ENCODE peak calls at places on chromosomes 16 and 17, in seven cellular contexts. One of them, this sample, is unnamed.

GRCh38 chr16:4521971-4522623 is 16.5 kb downstream of the CDIP1 start:
- DNase-seq in HCT116: no peak
- DNase-seq in mammary epithelial cell: no peak
- DNase-seq in PC-3: no peak
- DNase-seq in DND-41: no peak
- DNase-seq in H1: no peak
- DNase-seq in endothelial cell of umbilical vein: no peak
- DNase-seq in this sample: no peak

GRCh38 chr17:65332375-65332774 is 195.2 kb downstream of the RGS9 start:
- DNase-seq in endothelial cell of umbilical vein: no peak
- DNase-seq in H1: no peak
- DNase-seq in HCT116: peak; percentile 50
- DNase-seq in DND-41: no peak
- DNase-seq in PC-3: peak; percentile 71
- DNase-seq in mammary epithelial cell: peak; percentile 57
- DNase-seq in this sample: no peak

GRCh38 chr16:76910931-76911330 is 280.1 kb upstream of the MON1B start:
- DNase-seq in mammary epithelial cell: peak; percentile 66
- DNase-seq in endothelial cell of umbilical vein: no peak
- DNase-seq in PC-3: peak; percentile 33
- DNase-seq in DND-41: no peak
- DNase-seq in H1: no peak
- DNase-seq in HCT116: no peak
- DNase-seq in this sample: no peak

GRCh38 chr17:32161506-32162365 is 19.4 kb downstream of the RHOT1 start:
- DNase-seq in H1: no peak
- DNase-seq in HCT116: no peak
- DNase-seq in DND-41: no peak
- DNase-seq in mammary epithelial cell: peak; percentile 83
- DNase-seq in PC-3: peak; percentile 59
- DNase-seq in endothelial cell of umbilical vein: peak; percentile 34
- DNase-seq in this sample: no peak

GRCh38 chr17:2564876-2565275 is 28.6 kb upstream of the PAFAH1B1 start:
- DNase-seq in H1: no peak
- DNase-seq in PC-3: peak; percentile 69
- DNase-seq in HCT116: peak; percentile 21
- DNase-seq in mammary epithelial cell: peak; percentile 82
- DNase-seq in endothelial cell of umbilical vein: no peak
- DNase-seq in DND-41: no peak
- DNase-seq in this sample: no peak

GRCh38 chr17:50199651-50200446 is 1.6 kb downstream of the COL1A1 start:
- DNase-seq in HCT116: peak; percentile 96
- DNase-seq in DND-41: peak; percentile 84
- DNase-seq in mammary epithelial cell: peak; percentile 93
- DNase-seq in PC-3: peak; percentile 96
- DNase-seq in H1: no peak
- DNase-seq in endothelial cell of umbilical vein: peak; percentile 62
- DNase-seq in this sample: peak; percentile 76

GRCh38 chr16:86951831-86952598 is 365.2 kb downstream of the C16orf95 start:
- DNase-seq in PC-3: peak; percentile 93
- DNase-seq in mammary epithelial cell: peak; percentile 92
- DNase-seq in H1: no peak
- DNase-seq in endothelial cell of umbilical vein: peak; percentile 68
- DNase-seq in HCT116: peak; percentile 36
- DNase-seq in DND-41: no peak
- DNase-seq in this sample: no peak

GRCh38 chr17:8707591-8708453 is 36.8 kb downstream of the CCDC42 start:
- DNase-seq in DND-41: no peak
- DNase-seq in mammary epithelial cell: no peak
- DNase-seq in HCT116: no peak
- DNase-seq in PC-3: peak; percentile 2
- DNase-seq in endothelial cell of umbilical vein: no peak
- DNase-seq in H1: no peak
- DNase-seq in this sample: no peak

GRCh38 chr16:4962716-4963115 is 4.6 kb downstream of the SEC14L5 start:
- DNase-seq in H1: no peak
- DNase-seq in PC-3: no peak
- DNase-seq in HCT116: no peak
- DNase-seq in DND-41: no peak
- DNase-seq in endothelial cell of umbilical vein: no peak
- DNase-seq in mammary epithelial cell: no peak
- DNase-seq in this sample: peak; percentile 54

GRCh38 chr16:84608281-84608680 is 9.6 kb downstream of the COTL1 start:
- DNase-seq in H1: no peak
- DNase-seq in endothelial cell of umbilical vein: no peak
- DNase-seq in PC-3: no peak
- DNase-seq in HCT116: no peak
- DNase-seq in mammary epithelial cell: no peak
- DNase-seq in DND-41: no peak
- DNase-seq in this sample: no peak

GRCh38 chr17:16091773-16092172 is 92.1 kb downstream of the TTC19 start:
- DNase-seq in H1: no peak
- DNase-seq in DND-41: no peak
- DNase-seq in HCT116: no peak
- DNase-seq in PC-3: no peak
- DNase-seq in mammary epithelial cell: no peak
- DNase-seq in endothelial cell of umbilical vein: no peak
- DNase-seq in this sample: no peak

GRCh38 chr16:74726736-74727135 is 26.1 kb upstream of the MLKL start:
- DNase-seq in DND-41: peak; percentile 45
- DNase-seq in PC-3: peak; percentile 66
- DNase-seq in H1: peak; percentile 58
- DNase-seq in mammary epithelial cell: no peak
- DNase-seq in HCT116: no peak
- DNase-seq in endothelial cell of umbilical vein: no peak
- DNase-seq in this sample: peak; percentile 18

GRCh38 chr16:58931436-58931835 is 197.3 kb upstream of the GOT2 start:
- DNase-seq in H1: no peak
- DNase-seq in HCT116: no peak
- DNase-seq in DND-41: no peak
- DNase-seq in mammary epithelial cell: no peak
- DNase-seq in PC-3: no peak
- DNase-seq in endothelial cell of umbilical vein: no peak
- DNase-seq in this sample: no peak

GRCh38 chr17:68085751-68086445 is 50.4 kb downstream of the KPNA2 start:
- DNase-seq in HCT116: no peak
- DNase-seq in endothelial cell of umbilical vein: peak; percentile 20
- DNase-seq in mammary epithelial cell: no peak
- DNase-seq in PC-3: no peak
- DNase-seq in H1: no peak
- DNase-seq in DND-41: peak; percentile 62
- DNase-seq in this sample: peak; percentile 61

GRCh38 chr17:65567566-65567965 is 6.1 kb upstream of the AXIN2 start:
- DNase-seq in DND-41: no peak
- DNase-seq in HCT116: no peak
- DNase-seq in PC-3: no peak
- DNase-seq in H1: no peak
- DNase-seq in endothelial cell of umbilical vein: no peak
- DNase-seq in mammary epithelial cell: no peak
- DNase-seq in this sample: no peak

GRCh38 chr17:75689441-75689873 is 22.3 kb downstream of the SAP30BP start:
- DNase-seq in mammary epithelial cell: peak; percentile 99
- DNase-seq in endothelial cell of umbilical vein: no peak
- DNase-seq in PC-3: peak; percentile 99
- DNase-seq in DND-41: peak; percentile 44
- DNase-seq in H1: no peak
- DNase-seq in HCT116: no peak
- DNase-seq in this sample: peak; percentile 96

GRCh38 chr17:47821424-47822379 is at the start of gene OSBPL7:
- DNase-seq in PC-3: peak; percentile 94
- DNase-seq in endothelial cell of umbilical vein: peak; percentile 94
- DNase-seq in DND-41: peak; percentile 90
- DNase-seq in H1: peak; percentile 60
- DNase-seq in HCT116: peak; percentile 63
- DNase-seq in mammary epithelial cell: peak; percentile 70
- DNase-seq in this sample: peak; percentile 76

GRCh38 chr16:89106533-89107208 is 13.0 kb downstream of the ACSF3 start:
- DNase-seq in DND-41: no peak
- DNase-seq in PC-3: no peak
- DNase-seq in HCT116: no peak
- DNase-seq in mammary epithelial cell: no peak
- DNase-seq in H1: no peak
- DNase-seq in endothelial cell of umbilical vein: no peak
- DNase-seq in this sample: no peak

DNA sequence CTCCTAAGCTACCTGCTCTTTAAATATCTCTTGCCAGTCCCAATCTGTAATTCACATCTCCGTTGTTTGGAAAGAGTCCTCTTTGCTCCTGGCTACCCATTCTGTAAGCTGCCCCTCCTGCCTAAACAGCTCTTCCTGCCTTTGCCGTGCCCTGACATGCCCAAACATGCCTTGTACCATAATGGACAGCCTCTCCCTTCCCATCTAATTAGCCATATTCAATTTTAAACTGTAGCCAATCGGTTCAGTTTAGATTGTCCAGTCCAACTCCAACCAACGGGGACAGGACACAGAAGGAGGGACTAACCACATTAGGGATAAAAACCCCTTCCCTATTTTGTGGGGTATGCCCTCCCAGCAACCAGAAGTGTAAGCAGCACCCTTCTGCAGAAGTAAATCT is 30.6 kb upstream of the CLEC3A start:
- DNase-seq in PC-3: no peak
- DNase-seq in H1: no peak
- DNase-seq in mammary epithelial cell: peak; percentile 25
- DNase-seq in HCT116: no peak
- DNase-seq in DND-41: no peak
- DNase-seq in endothelial cell of umbilical vein: no peak
- DNase-seq in this sample: no peak
- H3K9me3 ChIP-seq in PC-3: no peaks in the 10 kb centered on the region
- H3K9me3 ChIP-seq in H1: no peaks in the 10 kb centered on the region
- H3K9me3 ChIP-seq in mammary epithelial cell: peaks cover 12% of the 10 kb centered on the region
- H3K9me3 ChIP-seq in HCT116: peaks cover 5% of the 10 kb centered on the region
- H3K9me3 ChIP-seq in DND-41: no peaks in the 10 kb centered on the region
- H3K9me3 ChIP-seq in endothelial cell of umbilical vein: no peaks in the 10 kb centered on the region
- H3K9me3 ChIP-seq in this sample: no peaks in the 10 kb centered on the region

GRCh38 chr17:41223821-41224220 is 2.6 kb upstream of the KRTAP9-2 start:
- DNase-seq in mammary epithelial cell: no peak
- DNase-seq in HCT116: no peak
- DNase-seq in H1: no peak
- DNase-seq in PC-3: peak; percentile 2
- DNase-seq in endothelial cell of umbilical vein: no peak
- DNase-seq in DND-41: no peak
- DNase-seq in this sample: no peak
- TF ChIP-seq EZH2 in mammary epithelial cell: no peak
- TF ChIP-seq EZH2 in HCT116: no peak
- TF ChIP-seq EZH2 in H1: no peak
- TF ChIP-seq EZH2 in PC-3: no peak
- TF ChIP-seq EZH2 in endothelial cell of umbilical vein: no peak
- TF ChIP-seq EZH2 in DND-41: no peak
- TF ChIP-seq EZH2 in this sample: no peak

GRCh38 chr17:45941395-45941794 is 47.0 kb downstream of the MAPT start:
- DNase-seq in HCT116: no peak
- DNase-seq in DND-41: no peak
- DNase-seq in endothelial cell of umbilical vein: no peak
- DNase-seq in H1: no peak
- DNase-seq in mammary epithelial cell: no peak
- DNase-seq in PC-3: no peak
- DNase-seq in this sample: no peak
- H3K9ac ChIP-seq in HCT116: no peak overlapping the region
- H3K9ac ChIP-seq in DND-41: no peak overlapping the region
- H3K9ac ChIP-seq in endothelial cell of umbilical vein: no peak overlapping the region
- H3K9ac ChIP-seq in H1: no peak overlapping the region
- H3K9ac ChIP-seq in mammary epithelial cell: no peak overlapping the region
- H3K9ac ChIP-seq in PC-3: no peak overlapping the region
- H3K9ac ChIP-seq in this sample: no peak overlapping the region

DNA sequence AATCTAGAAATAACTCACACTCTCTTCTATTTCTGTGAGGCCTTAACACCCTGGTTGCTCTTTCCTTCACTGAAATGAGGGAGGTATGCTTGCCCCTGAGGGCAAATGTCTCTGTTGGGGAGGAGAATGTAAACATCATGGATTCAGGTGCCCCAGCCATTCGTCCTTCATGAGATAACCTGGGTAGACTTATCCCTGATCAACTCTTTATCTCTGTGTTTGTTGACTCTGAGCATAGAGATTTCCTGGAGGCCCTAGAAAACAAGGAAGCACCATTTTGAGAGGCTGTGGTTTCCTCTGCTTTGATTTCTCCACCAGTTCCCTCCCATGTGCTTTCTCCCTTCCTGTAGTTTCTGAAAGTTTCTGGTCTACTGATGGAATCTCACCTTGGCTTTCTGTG is 77.3 kb downstream of the PHKB start:
- DNase-seq in PC-3: no peak
- DNase-seq in DND-41: no peak
- DNase-seq in mammary epithelial cell: no peak
- DNase-seq in HCT116: no peak
- DNase-seq in H1: no peak
- DNase-seq in endothelial cell of umbilical vein: no peak
- DNase-seq in this sample: no peak
- H3K9me3 ChIP-seq in PC-3: no peaks in the 10 kb centered on the region
- H3K9me3 ChIP-seq in DND-41: peaks cover 11% of the 10 kb centered on the region
- H3K9me3 ChIP-seq in mammary epithelial cell: no peaks in the 10 kb centered on the region
- H3K9me3 ChIP-seq in HCT116: no peaks in the 10 kb centered on the region
- H3K9me3 ChIP-seq in H1: peaks cover 5% of the 10 kb centered on the region
- H3K9me3 ChIP-seq in endothelial cell of umbilical vein: no peaks in the 10 kb centered on the region
- H3K9me3 ChIP-seq in this sample: no peaks in the 10 kb centered on the region

DNA sequence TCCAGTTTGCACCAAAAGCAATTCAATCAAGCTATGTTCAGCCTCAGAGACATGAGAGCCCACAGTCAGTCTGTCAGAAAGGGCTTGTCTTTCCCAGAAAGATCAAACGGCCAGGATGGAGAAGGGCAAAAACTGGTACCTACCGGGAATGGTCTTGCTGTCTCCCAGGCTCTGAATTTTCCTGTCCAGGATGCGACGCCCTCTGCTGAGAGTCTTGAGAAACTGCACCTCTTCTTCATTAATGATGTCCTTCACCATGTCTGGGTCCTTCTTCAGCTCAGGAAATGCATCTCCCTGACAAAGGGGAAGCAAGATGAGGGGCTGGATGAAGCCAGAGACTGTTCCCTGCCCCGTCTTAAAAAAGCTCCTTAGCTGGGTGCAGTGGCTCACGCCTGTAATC is 15.8 kb upstream of the EXOSC6 start:
- DNase-seq in mammary epithelial cell: peak; percentile 21
- DNase-seq in PC-3: peak; percentile 52
- DNase-seq in DND-41: peak; percentile 43
- DNase-seq in H1: no peak
- DNase-seq in endothelial cell of umbilical vein: peak; percentile 65
- DNase-seq in HCT116: peak; percentile 18
- DNase-seq in this sample: no peak
- TF ChIP-seq EZH2 in mammary epithelial cell: no peak
- TF ChIP-seq EZH2 in PC-3: no peak
- TF ChIP-seq EZH2 in DND-41: no peak
- TF ChIP-seq EZH2 in H1: no peak
- TF ChIP-seq EZH2 in endothelial cell of umbilical vein: no peak
- TF ChIP-seq EZH2 in HCT116: no peak
- TF ChIP-seq EZH2 in this sample: no peak

This sample was measured in MM.1S.